ENCODE peak calls at places on chromosomes 1 and 21, in five cellular contexts. One of them, this sample, is unnamed.

GRCh38 chr1:96992871-96993270 is 271.3 kb downstream of the PTBP2 start:
- DNase-seq in GM04503: peak; percentile 42
- DNase-seq in tibial nerve: no peak
- DNase-seq in HS-27A: no peak
- DNase-seq in HT1080: no peak
- DNase-seq in this sample: no peak

GRCh38 chr1:103461171-103462105 is 64.1 kb upstream of the RNPC3 start:
- DNase-seq in HT1080: no peak
- DNase-seq in tibial nerve: no peak
- DNase-seq in GM04503: no peak
- DNase-seq in HS-27A: no peak
- DNase-seq in this sample: peak; percentile 37

GRCh38 chr1:98468111-98468717 is 193.3 kb upstream of the SNX7 start:
- DNase-seq in GM04503: peak; percentile 11
- DNase-seq in HS-27A: peak; percentile 74
- DNase-seq in tibial nerve: peak; percentile 43
- DNase-seq in HT1080: peak; percentile 52
- DNase-seq in this sample: peak; percentile 60

GRCh38 chr1:78015148-78015547 is 10.4 kb downstream of the DNAJB4 start:
- DNase-seq in GM04503: no peak
- DNase-seq in HS-27A: no peak
- DNase-seq in tibial nerve: no peak
- DNase-seq in HT1080: no peak
- DNase-seq in this sample: no peak

GRCh38 chr1:205451759-205452164 is 4.1 kb downstream of the BLACAT1 start:
- DNase-seq in tibial nerve: no peak
- DNase-seq in GM04503: no peak
- DNase-seq in HT1080: no peak
- DNase-seq in HS-27A: no peak
- DNase-seq in this sample: no peak

GRCh38 chr1:48190893-48191292 is 31.6 kb upstream of the SLC5A9 start:
- DNase-seq in GM04503: no peak
- DNase-seq in HS-27A: no peak
- DNase-seq in tibial nerve: no peak
- DNase-seq in HT1080: no peak
- DNase-seq in this sample: no peak

GRCh38 chr1:156508205-156508954 is 7.8 kb upstream of the MEF2D start:
- DNase-seq in HT1080: no peak
- DNase-seq in GM04503: peak; percentile 61
- DNase-seq in HS-27A: no peak
- DNase-seq in tibial nerve: peak; percentile 73
- DNase-seq in this sample: no peak

GRCh38 chr1:238457610-238458009 is 566.9 kb upstream of the ZP4 start:
- DNase-seq in tibial nerve: no peak
- DNase-seq in HT1080: no peak
- DNase-seq in HS-27A: no peak
- DNase-seq in GM04503: no peak
- DNase-seq in this sample: no peak

GRCh38 chr1:27342778-27343638 is 1.2 kb downstream of the SYTL1 start:
- DNase-seq in HS-27A: no peak
- DNase-seq in tibial nerve: no peak
- DNase-seq in HT1080: no peak
- DNase-seq in GM04503: no peak
- DNase-seq in this sample: no peak

GRCh38 chr21:34129039-34129891 is 55.9 kb downstream of the MRPS6 start:
- DNase-seq in GM04503: peak; percentile 51
- DNase-seq in HT1080: peak; percentile 75
- DNase-seq in HS-27A: peak; percentile 45
- DNase-seq in tibial nerve: peak; percentile 38
- DNase-seq in this sample: peak; percentile 24

GRCh38 chr1:112431038-112431437 is 35.0 kb downstream of the CTTNBP2NL start:
- DNase-seq in HT1080: no peak
- DNase-seq in tibial nerve: no peak
- DNase-seq in HS-27A: no peak
- DNase-seq in GM04503: no peak
- DNase-seq in this sample: no peak

GRCh38 chr1:5901150-5901549 is 91.1 kb downstream of the NPHP4 start:
- DNase-seq in tibial nerve: no peak
- DNase-seq in HT1080: no peak
- DNase-seq in GM04503: no peak
- DNase-seq in HS-27A: no peak
- DNase-seq in this sample: no peak

GRCh38 chr1:213123532-213123931 is 72.5 kb downstream of the RPS6KC1 start:
- DNase-seq in HT1080: peak; percentile 71
- DNase-seq in GM04503: no peak
- DNase-seq in tibial nerve: no peak
- DNase-seq in HS-27A: peak; percentile 26
- DNase-seq in this sample: peak; percentile 61

GRCh38 chr1:64133036-64133435 is 70.4 kb upstream of the UBE2U start:
- DNase-seq in HS-27A: peak; percentile 95
- DNase-seq in HT1080: peak; percentile 98
- DNase-seq in tibial nerve: no peak
- DNase-seq in GM04503: peak; percentile 90
- DNase-seq in this sample: peak; percentile 99

GRCh38 chr1:204902674-204903073 is 32.0 kb downstream of the NFASC start:
- DNase-seq in tibial nerve: no peak
- DNase-seq in GM04503: no peak
- DNase-seq in HT1080: no peak
- DNase-seq in HS-27A: no peak
- DNase-seq in this sample: no peak

GRCh38 chr1:7539772-7540175 is 231.3 kb upstream of the VAMP3 start:
- DNase-seq in HT1080: peak; percentile 42
- DNase-seq in tibial nerve: no peak
- DNase-seq in HS-27A: no peak
- DNase-seq in GM04503: no peak
- DNase-seq in this sample: peak; percentile 82

GRCh38 chr1:175338447-175339135 is 146.0 kb upstream of the KIAA0040 start:
- DNase-seq in GM04503: no peak
- DNase-seq in HS-27A: no peak
- DNase-seq in HT1080: peak; percentile 13
- DNase-seq in tibial nerve: no peak
- DNase-seq in this sample: no peak

GRCh38 chr1:68954841-68955240 is 458.0 kb upstream of the DEPDC1 start:
- DNase-seq in GM04503: no peak
- DNase-seq in tibial nerve: no peak
- DNase-seq in HS-27A: no peak
- DNase-seq in HT1080: peak; percentile 10
- DNase-seq in this sample: peak; percentile 40

GRCh38 chr1:196136396-196136795 is 471.8 kb downstream of the KCNT2 start:
- DNase-seq in HS-27A: no peak
- DNase-seq in GM04503: no peak
- DNase-seq in HT1080: no peak
- DNase-seq in tibial nerve: no peak
- DNase-seq in this sample: no peak

GRCh38 chr1:152917794-152918193 is 9.4 kb downstream of the IVL start:
- DNase-seq in HT1080: peak; percentile 37
- DNase-seq in tibial nerve: no peak
- DNase-seq in HS-27A: no peak
- DNase-seq in GM04503: no peak
- DNase-seq in this sample: no peak

GRCh38 chr1:201916649-201917249 is 28.1 kb downstream of the SHISA4 start:
- DNase-seq in tibial nerve: peak; percentile 96
- DNase-seq in GM04503: no peak
- DNase-seq in HT1080: peak; percentile 75
- DNase-seq in HS-27A: no peak
- DNase-seq in this sample: peak; percentile 87

GRCh38 chr1:200890818-200891773 is 3.6 kb upstream of the INAVA start:
- DNase-seq in GM04503: peak; percentile 5
- DNase-seq in tibial nerve: no peak
- DNase-seq in HT1080: no peak
- DNase-seq in HS-27A: peak; percentile 45
- DNase-seq in this sample: peak; percentile 44

GRCh38 chr1:58944439-58944838 is 160.6 kb upstream of the JUN start:
- DNase-seq in tibial nerve: no peak
- DNase-seq in HT1080: no peak
- DNase-seq in GM04503: no peak
- DNase-seq in HS-27A: no peak
- DNase-seq in this sample: no peak

GRCh38 chr1:12022036-12022435 is 2.7 kb downstream of the MIIP start:
- DNase-seq in tibial nerve: no peak
- DNase-seq in GM04503: no peak
- DNase-seq in HT1080: no peak
- DNase-seq in HS-27A: no peak
- DNase-seq in this sample: no peak

GRCh38 chr1:63847308-63847910 is 73.6 kb downstream of the ROR1 start:
- DNase-seq in HS-27A: no peak
- DNase-seq in HT1080: no peak
- DNase-seq in tibial nerve: no peak
- DNase-seq in GM04503: no peak
- DNase-seq in this sample: no peak

GRCh38 chr1:202835548-202836072 is 24.9 kb downstream of the PCAT6 start:
- DNase-seq in HT1080: no peak
- DNase-seq in GM04503: no peak
- DNase-seq in HS-27A: no peak
- DNase-seq in tibial nerve: no peak
- DNase-seq in this sample: no peak

GRCh38 chr1:42167611-42168396 is 3.3 kb upstream of the GUCA2A start:
- DNase-seq in HS-27A: no peak
- DNase-seq in GM04503: no peak
- DNase-seq in HT1080: no peak
- DNase-seq in tibial nerve: no peak
- DNase-seq in this sample: no peak

GRCh38 chr1:220813013-220813412 is 26.3 kb downstream of the MTARC1 start:
- DNase-seq in HS-27A: no peak
- DNase-seq in tibial nerve: no peak
- DNase-seq in HT1080: peak; percentile 49
- DNase-seq in GM04503: no peak
- DNase-seq in this sample: no peak

GRCh38 chr1:51955797-51956527 is 34.5 kb downstream of the RAB3B start:
- DNase-seq in GM04503: no peak
- DNase-seq in HS-27A: no peak
- DNase-seq in tibial nerve: no peak
- DNase-seq in HT1080: no peak
- DNase-seq in this sample: no peak

GRCh38 chr1:1100296-1100695 is 15.6 kb downstream of the C1orf159 start:
- DNase-seq in tibial nerve: no peak
- DNase-seq in HT1080: no peak
- DNase-seq in HS-27A: no peak
- DNase-seq in GM04503: no peak
- DNase-seq in this sample: no peak

GRCh38 chr1:94672934-94673333 is 131.4 kb upstream of the F3 start:
- DNase-seq in tibial nerve: no peak
- DNase-seq in GM04503: peak; percentile 90
- DNase-seq in HT1080: peak; percentile 57
- DNase-seq in HS-27A: peak; percentile 49
- DNase-seq in this sample: no peak

GRCh38 chr21:32073593-32073992 is 200.8 kb downstream of the HUNK start:
- DNase-seq in tibial nerve: no peak
- DNase-seq in HT1080: no peak
- DNase-seq in GM04503: no peak
- DNase-seq in HS-27A: no peak
- DNase-seq in this sample: no peak